ENCODE peak calls at places on chromosomes 13 and 19, in ten cellular contexts. X is kidney epithelial cell, B is RWPE2, H is SJSA1, P is keratinocyte, Y is cardiac fibroblast, T is H7, A is AG04450, J is mesenchymal stem cell, L is BJ. G is an unnamed sample.

GRCh38 chr19:45766919-45767346 is 2.1 kb downstream of the SIX5 start:
- DNase-seq in J (no peak), B (no peak), A (no peak), Y (no peak), P (no peak), T (no peak), L (no peak), H (no peak), X (no peak), G (no peak)

GRCh38 chr13:37345869-37346268 is 240.4 kb upstream of the CSNK1A1L start:
- DNase-seq in H (no peak), A (no peak), L (no peak), P (no peak), T (no peak), J (no peak), B (no peak), Y (no peak), X (no peak), G (no peak)

GRCh38 chr13:47598340-47598911 is 402.6 kb downstream of the SUCLA2 start:
- DNase-seq in T (no peak), X (no peak), J (peak), A (no peak), H (no peak), P (no peak), L (no peak), Y (peak), B (no peak), G (no peak)

GRCh38 chr13:110415669-110416068 is 108.6 kb downstream of the COL4A2 start:
- DNase-seq in J (peak), L (no peak), T (peak), H (peak), X (no peak), A (no peak), B (no peak), P (peak), Y (no peak), G (no peak)

GRCh38 chr13:40812102-40812501 is 22.7 kb downstream of the SLC25A15 start:
- DNase-seq in H (no peak), T (no peak), J (no peak), B (no peak), L (no peak), A (no peak), X (no peak), P (no peak), Y (no peak), G (no peak)

GRCh38 chr13:42041017-42041683 is 7.3 kb upstream of the DGKH start:
- DNase-seq in T (peak), P (no peak), Y (peak), B (no peak), H (peak), J (peak), L (no peak), X (no peak), A (no peak), G (no peak)

GRCh38 chr19:16200038-16200775 is 2.5 kb downstream of the AP1M1 start:
- DNase-seq in P (no peak), B (no peak), Y (peak), T (peak), L (no peak), H (no peak), X (no peak), J (peak), A (no peak), G (no peak)

GRCh38 chr19:16418597-16418962 is 53.2 kb downstream of the EPS15L1 start:
- DNase-seq in H (no peak), T (no peak), B (no peak), J (no peak), L (no peak), P (no peak), A (no peak), X (no peak), Y (no peak), G (no peak)

GRCh38 chr19:15779756-15780476 is 7.5 kb upstream of the OR10H5 start:
- DNase-seq in A (no peak), L (no peak), Y (peak), P (no peak), B (no peak), H (no peak), T (no peak), X (no peak), J (no peak), G (no peak)

GRCh38 chr13:27043013-27043412 is 128.6 kb downstream of the USP12 start:
- DNase-seq in X (peak), H (peak), A (peak), Y (peak), B (no peak), L (peak), P (peak), T (peak), J (peak), G (peak)

GRCh38 chr19:49613374-49613773 is 22.4 kb downstream of the PRR12 start:
- DNase-seq in B (no peak), X (no peak), Y (no peak), T (peak), P (no peak), H (no peak), J (peak), L (no peak), A (no peak), G (no peak)

GRCh38 chr13:113964251-113964995 is 9.5 kb downstream of the C13orf46 start:
- DNase-seq in B (peak), T (no peak), Y (no peak), X (no peak), L (no peak), A (no peak), H (no peak), P (no peak), J (no peak), G (no peak)

GRCh38 chr13:112735791-112736190 is 46.0 kb downstream of the ATP11A start:
- DNase-seq in X (no peak), L (no peak), Y (no peak), P (no peak), T (peak), B (no peak), J (no peak), A (no peak), H (no peak), G (no peak)

GRCh38 chr19:7681336-7682174 is 922 bp downstream of the TRAPPC5 start:
- DNase-seq in H (peak), A (peak), X (peak), B (no peak), P (no peak), T (peak), Y (peak), J (peak), L (no peak), G (peak)

GRCh38 chr19:42989851-42990250 is 36.4 kb downstream of the PSG11 start:
- DNase-seq in Y (no peak), L (no peak), P (peak), H (no peak), B (no peak), T (no peak), X (no peak), A (no peak), J (no peak), G (no peak)

GRCh38 chr19:15282311-15282705 is 50.0 kb downstream of the BRD4 start:
- DNase-seq in Y (no peak), X (no peak), L (no peak), P (no peak), H (no peak), A (no peak), J (no peak), B (no peak), T (no peak), G (no peak)

GRCh38 chr19:46932346-46932745 is 71.5 kb downstream of the ARHGAP35 start:
- DNase-seq in T (no peak), L (no peak), J (peak), H (peak), X (no peak), Y (peak), A (no peak), P (no peak), B (no peak), G (no peak)

GRCh38 chr19:6045108-6045507 is 65.2 kb downstream of the RFX2 start:
- DNase-seq in T (no peak), X (no peak), J (no peak), Y (no peak), L (no peak), A (no peak), H (peak), P (no peak), B (no peak), G (no peak)

GRCh38 chr19:50377051-50377441 is 789 bp downstream of the NR1H2 start:
- DNase-seq in P (no peak), B (no peak), Y (no peak), L (no peak), H (no peak), X (no peak), J (peak), T (peak), A (no peak), G (no peak)

GRCh38 chr13:27861165-27861564 is 58.6 kb upstream of the PDX1 start:
- DNase-seq in X (no peak), T (no peak), B (no peak), H (no peak), L (no peak), A (no peak), Y (no peak), J (no peak), P (no peak), G (no peak)

GRCh38 chr19:9729162-9729561 is 39.4 kb downstream of the ZNF846 start:
- DNase-seq in B (no peak), L (no peak), A (no peak), X (no peak), P (no peak), T (no peak), Y (no peak), J (no peak), H (no peak), G (no peak)

GRCh38 chr13:98557934-98558630 is 18.8 kb downstream of the STK24 start:
- DNase-seq in H (no peak), B (no peak), T (no peak), X (no peak), J (peak), A (no peak), L (no peak), Y (peak), P (no peak), G (no peak)

GRCh38 chr19:18273566-18274302 is 518 bp downstream of the IQCN start:
- DNase-seq in A (no peak), L (no peak), H (no peak), J (peak), B (no peak), P (no peak), T (no peak), Y (no peak), X (no peak), G (no peak)

GRCh38 chr19:9054768-9055167 is 32.1 kb upstream of the OR1M1 start:
- DNase-seq in X (no peak), L (no peak), B (no peak), H (no peak), A (no peak), T (peak), Y (no peak), J (no peak), P (no peak), G (no peak)

GRCh38 chr19:13764101-13764807 is at the start of gene MRI1:
- DNase-seq in P (no peak), B (no peak), L (no peak), A (no peak), T (peak), H (peak), X (no peak), Y (peak), J (peak), G (no peak)

GRCh38 chr19:33535176-33535575 is 13.6 kb upstream of the PEPD start:
- DNase-seq in A (no peak), X (no peak), P (no peak), J (no peak), L (no peak), B (no peak), T (no peak), H (no peak), Y (no peak), G (no peak)

GRCh38 chr13:113448545-113448884 is 4.8 kb downstream of the ADPRHL1 start:
- DNase-seq in A (no peak), Y (no peak), P (no peak), B (no peak), J (no peak), X (no peak), L (no peak), H (no peak), T (no peak), G (no peak)

GRCh38 chr19:39106201-39106600 is 19.4 kb upstream of the PAK4 start:
- DNase-seq in J (no peak), T (no peak), L (no peak), B (no peak), Y (no peak), A (no peak), P (no peak), H (no peak), X (no peak), G (no peak)

GRCh38 chr19:10566658-10567410 is 1.0 kb upstream of the KRI1 start:
- DNase-seq in T (peak), Y (no peak), L (no peak), H (no peak), X (no peak), P (no peak), J (peak), A (no peak), B (no peak), G (no peak)

GRCh38 chr19:13057147-13057572 is 45.5 kb downstream of the LYL1 start:
- DNase-seq in A (no peak), H (peak), T (peak), L (no peak), J (peak), P (no peak), B (no peak), X (no peak), Y (no peak), G (no peak)

GRCh38 chr19:2291185-2291751 is 9.3 kb upstream of the PEAK3 start:
- DNase-seq in Y (no peak), T (peak), H (no peak), B (peak), X (no peak), L (no peak), A (no peak), P (no peak), J (no peak), G (no peak)

GRCh38 chr13:78228211-78228610 is 309.6 kb upstream of the EDNRB start:
- DNase-seq in B (no peak), P (no peak), T (no peak), X (no peak), J (no peak), Y (peak), L (no peak), H (no peak), A (no peak), G (no peak)

GRCh38 chr13:94706101-94706853 is 6.1 kb downstream of the SOX21 start:
- DNase-seq in B (no peak), T (no peak), P (no peak), J (no peak), Y (no peak), L (no peak), H (no peak), X (no peak), A (no peak), G (no peak)
- H3K4me3 ChIP-seq in B (no peak), T (no peak), P (no peak), J (no peak), Y (no peak), L (no peak), H (no peak), X (no peak), A (no peak), G (no peak)

DNA sequence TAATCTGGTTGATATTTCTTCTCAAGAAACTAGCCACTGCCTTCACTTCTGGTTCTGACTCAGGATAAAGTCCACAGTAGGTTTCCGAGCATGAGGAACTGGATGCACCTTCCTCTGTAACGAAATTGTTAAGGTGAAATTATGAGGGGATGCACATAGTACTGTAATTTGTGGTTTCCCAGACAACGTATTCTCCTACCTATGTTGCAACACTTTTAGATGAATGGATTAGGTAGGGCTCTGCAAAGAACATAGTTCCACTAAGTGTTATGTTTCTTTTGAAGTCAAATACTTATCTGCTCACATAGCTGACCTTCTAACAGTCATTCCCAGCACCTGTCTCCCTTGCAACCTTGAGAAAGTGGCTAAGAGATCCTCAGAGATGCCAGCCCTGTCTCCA is 5.7 kb upstream of the ZC3H13 start:
- DNase-seq in A (no peak), T (no peak), B (no peak), L (no peak), H (no peak), J (no peak), P (no peak), X (no peak), Y (no peak), G (no peak)
- H3K4me3 ChIP-seq in A (no peak), T (no peak), B (no peak), L (no peak), H (no peak), J (no peak), P (no peak), X (no peak), Y (no peak), G (no peak)

GRCh38 chr13:30020726-30021312 is 170.4 kb upstream of the UBL3 start:
- DNase-seq in A (no peak), P (peak), X (no peak), J (peak), B (no peak), H (no peak), Y (no peak), T (no peak), L (no peak), G (no peak)

GRCh38 chr13:30025351-30025750 is 174.9 kb upstream of the UBL3 start:
- DNase-seq in X (no peak), T (no peak), B (no peak), A (no peak), H (no peak), Y (no peak), L (no peak), P (no peak), J (no peak), G (no peak)

GRCh38 chr13:30021611-30022010 is 171.2 kb upstream of the UBL3 start:
- DNase-seq in Y (no peak), A (no peak), T (no peak), B (no peak), J (no peak), P (no peak), H (no peak), L (no peak), X (no peak), G (no peak)

GRCh38 chr13:30022256-30022655 is 171.8 kb upstream of the UBL3 start:
- DNase-seq in H (no peak), Y (no peak), T (no peak), A (no peak), P (no peak), X (no peak), L (no peak), B (no peak), J (no peak), G (no peak)

GRCh38 chr13:30022796-30023195 is 172.4 kb upstream of the UBL3 start:
- DNase-seq in P (no peak), Y (no peak), A (no peak), J (no peak), H (no peak), T (no peak), X (no peak), L (no peak), B (no peak), G (no peak)
- H3K4me3 ChIP-seq in P (no peak), Y (no peak), A (no peak), J (no peak), H (no peak), T (no peak), X (no peak), L (no peak), B (no peak), G (no peak)

GRCh38 chr19:44180968-44181367 is 16.1 kb downstream of the ZNF226 start:
- DNase-seq in X (no peak), P (no peak), H (no peak), A (no peak), T (no peak), B (no peak), J (no peak), Y (no peak), L (no peak), G (no peak)

GRCh38 chr19:44182145-44182544 is 17.2 kb downstream of the ZNF226 start:
- DNase-seq in X (no peak), Y (no peak), L (no peak), J (no peak), P (no peak), B (no peak), T (no peak), A (no peak), H (no peak), G (no peak)

DNA sequence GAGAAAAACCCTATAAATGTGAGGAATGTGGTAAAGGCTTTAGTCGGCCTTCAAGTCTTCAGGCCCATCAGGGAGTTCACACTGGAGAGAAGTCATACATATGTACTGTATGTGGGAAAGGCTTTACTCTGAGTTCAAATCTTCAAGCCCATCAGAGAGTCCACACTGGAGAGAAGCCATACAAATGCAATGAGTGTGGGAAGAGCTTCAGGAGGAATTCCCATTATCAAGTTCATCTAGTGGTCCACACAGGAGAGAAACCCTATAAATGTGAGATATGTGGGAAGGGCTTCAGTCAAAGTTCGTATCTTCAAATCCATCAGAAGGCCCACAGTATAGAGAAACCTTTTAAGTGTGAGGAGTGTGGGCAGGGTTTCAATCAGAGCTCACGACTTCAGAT is 11.7 kb downstream of the ZNF226 start:
- DNase-seq in J (peak), X (no peak), B (no peak), A (no peak), T (no peak), L (no peak), Y (no peak), H (no peak), P (no peak), G (no peak)
- H3K4me3 ChIP-seq in J (peak), X (no peak), B (no peak), A (no peak), T (no peak), L (no peak), Y (no peak), H (no peak), P (no peak), G (no peak)

DNA sequence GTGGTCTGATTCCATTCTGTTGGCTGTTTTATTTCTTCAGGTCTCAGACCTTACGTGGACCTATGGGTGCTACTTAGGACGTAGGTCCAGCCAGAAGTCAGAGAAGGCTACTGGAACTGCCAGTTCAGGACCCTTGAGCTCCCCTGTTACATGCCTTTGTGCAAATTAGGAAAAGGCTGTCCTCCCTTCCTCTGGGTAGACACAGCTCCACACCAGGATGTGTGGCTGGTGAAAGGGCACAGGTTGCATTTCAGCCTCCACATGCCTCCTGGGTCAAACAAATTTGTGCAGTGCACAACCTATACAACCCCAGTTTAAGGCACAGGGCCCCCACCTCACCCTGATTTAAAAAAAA is 43.9 kb upstream of the MAP3K10 start:
- DNase-seq in B (no peak), P (no peak), T (no peak), Y (no peak), J (no peak), A (no peak), X (no peak), H (peak), L (no peak), G (no peak)
- H3K4me3 ChIP-seq in B (no peak), P (peak), T (no peak), Y (no peak), J (peak), A (no peak), X (no peak), H (no peak), L (no peak), G (no peak)

GRCh38 chr13:104962411-104962810 is 1573.1 kb downstream of the EFNB2 start:
- DNase-seq in J (no peak), Y (no peak), X (no peak), A (no peak), T (no peak), B (no peak), L (no peak), P (no peak), H (no peak), G (no peak)
- H3K4me3 ChIP-seq in J (no peak), Y (no peak), X (no peak), A (no peak), T (no peak), B (no peak), L (no peak), P (no peak), H (no peak), G (no peak)

GRCh38 chr13:94967183-94968039 is 255.1 kb upstream of the SOX21 start:
- DNase-seq in H (no peak), Y (peak), B (no peak), A (no peak), J (peak), T (peak), X (no peak), L (no peak), P (no peak), G (no peak)
- H3K4me3 ChIP-seq in H (no peak), Y (no peak), B (no peak), A (peak), J (peak), T (peak), X (peak), L (peak), P (peak), G (peak)

GRCh38 chr13:91482427-91482826 is 84.0 kb downstream of the GPC5 start:
- DNase-seq in J (peak), A (no peak), Y (no peak), T (peak), L (no peak), X (no peak), H (no peak), B (no peak), P (no peak), G (no peak)
- H3K4me3 ChIP-seq in J (no peak), A (no peak), Y (no peak), T (no peak), L (no peak), X (no peak), H (no peak), B (no peak), P (no peak), G (no peak)

GRCh38 chr13:104314321-104314720 is 1248.1 kb upstream of the SLC10A2 start:
- DNase-seq in X (no peak), L (no peak), J (no peak), B (no peak), T (no peak), A (no peak), H (no peak), P (no peak), Y (no peak), G (no peak)
- H3K4me3 ChIP-seq in X (no peak), L (no peak), J (no peak), B (no peak), T (no peak), A (no peak), H (no peak), P (no peak), Y (no peak), G (no peak)

G was measured in skeletal muscle cell.